ENCODE peak calls at places on chromosomes 4 and X, in four cellular contexts. One of them, this sample, is unnamed.

GRCh38 chr4:38523524-38524448 is 140.2 kb upstream of the KLF3 start:
- DNase-seq in stimulated activated naive CD8-positive, alpha-beta T cell treated with anti-CD3 and anti-CD28 coated beads, Interleukin-15, Interleukin-2, amounts not matched to agents 100 U/mL and 50 U/mL, for 24 hours: peak
- DNase-seq in OCI-LY7: no peak
- DNase-seq in stimulated activated CD8-positive, alpha-beta memory T cell treated with anti-CD3 and anti-CD28 coated beads, Interleukin-15, amount 100 ng/mL, for 24 hours: no peak
- DNase-seq in this sample: no peak

GRCh38 chrX:12378706-12379105 is 240.4 kb downstream of the FRMPD4 start:
- DNase-seq in stimulated activated naive CD8-positive, alpha-beta T cell treated with anti-CD3 and anti-CD28 coated beads, Interleukin-15, Interleukin-2, amounts not matched to agents 100 U/mL and 50 U/mL, for 24 hours: no peak
- DNase-seq in OCI-LY7: no peak
- DNase-seq in stimulated activated CD8-positive, alpha-beta memory T cell treated with anti-CD3 and anti-CD28 coated beads, Interleukin-15, amount 100 ng/mL, for 24 hours: no peak
- DNase-seq in this sample: no peak

GRCh38 chrX:26295425-26295824 is 79.5 kb downstream of the MAGEB5 start:
- DNase-seq in stimulated activated naive CD8-positive, alpha-beta T cell treated with anti-CD3 and anti-CD28 coated beads, Interleukin-15, Interleukin-2, amounts not matched to agents 100 U/mL and 50 U/mL, for 24 hours: no peak
- DNase-seq in OCI-LY7: no peak
- DNase-seq in stimulated activated CD8-positive, alpha-beta memory T cell treated with anti-CD3 and anti-CD28 coated beads, Interleukin-15, amount 100 ng/mL, for 24 hours: no peak
- DNase-seq in this sample: no peak

GRCh38 chr4:106315476-106315967 is 487 bp downstream of the TBCK start:
- DNase-seq in stimulated activated naive CD8-positive, alpha-beta T cell treated with anti-CD3 and anti-CD28 coated beads, Interleukin-15, Interleukin-2, amounts not matched to agents 100 U/mL and 50 U/mL, for 24 hours: peak
- DNase-seq in OCI-LY7: peak
- DNase-seq in stimulated activated CD8-positive, alpha-beta memory T cell treated with anti-CD3 and anti-CD28 coated beads, Interleukin-15, amount 100 ng/mL, for 24 hours: peak
- DNase-seq in this sample: peak

GRCh38 chrX:22968494-22968893 is 31.3 kb upstream of the DDX53 start:
- DNase-seq in stimulated activated naive CD8-positive, alpha-beta T cell treated with anti-CD3 and anti-CD28 coated beads, Interleukin-15, Interleukin-2, amounts not matched to agents 100 U/mL and 50 U/mL, for 24 hours: no peak
- DNase-seq in OCI-LY7: no peak
- DNase-seq in stimulated activated CD8-positive, alpha-beta memory T cell treated with anti-CD3 and anti-CD28 coated beads, Interleukin-15, amount 100 ng/mL, for 24 hours: no peak
- DNase-seq in this sample: no peak

GRCh38 chr4:42487230-42487629 is 89.9 kb downstream of the SHISA3 start:
- DNase-seq in stimulated activated naive CD8-positive, alpha-beta T cell treated with anti-CD3 and anti-CD28 coated beads, Interleukin-15, Interleukin-2, amounts not matched to agents 100 U/mL and 50 U/mL, for 24 hours: no peak
- DNase-seq in OCI-LY7: no peak
- DNase-seq in stimulated activated CD8-positive, alpha-beta memory T cell treated with anti-CD3 and anti-CD28 coated beads, Interleukin-15, amount 100 ng/mL, for 24 hours: no peak
- DNase-seq in this sample: no peak

GRCh38 chrX:40004916-40005289 is 92.9 kb downstream of the BCOR start:
- DNase-seq in stimulated activated naive CD8-positive, alpha-beta T cell treated with anti-CD3 and anti-CD28 coated beads, Interleukin-15, Interleukin-2, amounts not matched to agents 100 U/mL and 50 U/mL, for 24 hours: no peak
- DNase-seq in OCI-LY7: no peak
- DNase-seq in stimulated activated CD8-positive, alpha-beta memory T cell treated with anti-CD3 and anti-CD28 coated beads, Interleukin-15, amount 100 ng/mL, for 24 hours: no peak
- DNase-seq in this sample: no peak

GRCh38 chr4:71833175-71833900 is 49.5 kb upstream of the GC start:
- DNase-seq in stimulated activated naive CD8-positive, alpha-beta T cell treated with anti-CD3 and anti-CD28 coated beads, Interleukin-15, Interleukin-2, amounts not matched to agents 100 U/mL and 50 U/mL, for 24 hours: no peak
- DNase-seq in OCI-LY7: no peak
- DNase-seq in stimulated activated CD8-positive, alpha-beta memory T cell treated with anti-CD3 and anti-CD28 coated beads, Interleukin-15, amount 100 ng/mL, for 24 hours: no peak
- DNase-seq in this sample: no peak

GRCh38 chr4:39812500-39812899 is 114.6 kb downstream of the UBE2K start:
- DNase-seq in stimulated activated naive CD8-positive, alpha-beta T cell treated with anti-CD3 and anti-CD28 coated beads, Interleukin-15, Interleukin-2, amounts not matched to agents 100 U/mL and 50 U/mL, for 24 hours: no peak
- DNase-seq in OCI-LY7: no peak
- DNase-seq in stimulated activated CD8-positive, alpha-beta memory T cell treated with anti-CD3 and anti-CD28 coated beads, Interleukin-15, amount 100 ng/mL, for 24 hours: no peak
- DNase-seq in this sample: no peak

GRCh38 chrX:49829016-49829415 is at the start of gene PAGE4:
- DNase-seq in stimulated activated naive CD8-positive, alpha-beta T cell treated with anti-CD3 and anti-CD28 coated beads, Interleukin-15, Interleukin-2, amounts not matched to agents 100 U/mL and 50 U/mL, for 24 hours: no peak
- DNase-seq in OCI-LY7: peak
- DNase-seq in stimulated activated CD8-positive, alpha-beta memory T cell treated with anti-CD3 and anti-CD28 coated beads, Interleukin-15, amount 100 ng/mL, for 24 hours: no peak
- DNase-seq in this sample: peak

GRCh38 chr4:137664055-137664405 is 131.7 kb upstream of the PCDH18 start:
- DNase-seq in stimulated activated naive CD8-positive, alpha-beta T cell treated with anti-CD3 and anti-CD28 coated beads, Interleukin-15, Interleukin-2, amounts not matched to agents 100 U/mL and 50 U/mL, for 24 hours: no peak
- DNase-seq in OCI-LY7: no peak
- DNase-seq in stimulated activated CD8-positive, alpha-beta memory T cell treated with anti-CD3 and anti-CD28 coated beads, Interleukin-15, amount 100 ng/mL, for 24 hours: no peak
- DNase-seq in this sample: no peak

GRCh38 chr4:22514001-22514400 is 1.9 kb downstream of the ADGRA3 start:
- DNase-seq in stimulated activated naive CD8-positive, alpha-beta T cell treated with anti-CD3 and anti-CD28 coated beads, Interleukin-15, Interleukin-2, amounts not matched to agents 100 U/mL and 50 U/mL, for 24 hours: no peak
- DNase-seq in OCI-LY7: no peak
- DNase-seq in stimulated activated CD8-positive, alpha-beta memory T cell treated with anti-CD3 and anti-CD28 coated beads, Interleukin-15, amount 100 ng/mL, for 24 hours: no peak
- DNase-seq in this sample: no peak

GRCh38 chr4:1488357-1488756 is 82.1 kb upstream of the NKX1-1 start:
- DNase-seq in stimulated activated naive CD8-positive, alpha-beta T cell treated with anti-CD3 and anti-CD28 coated beads, Interleukin-15, Interleukin-2, amounts not matched to agents 100 U/mL and 50 U/mL, for 24 hours: no peak
- DNase-seq in OCI-LY7: no peak
- DNase-seq in stimulated activated CD8-positive, alpha-beta memory T cell treated with anti-CD3 and anti-CD28 coated beads, Interleukin-15, amount 100 ng/mL, for 24 hours: no peak
- DNase-seq in this sample: no peak

GRCh38 chr4:41418444-41418843 is 119.5 kb upstream of the LIMCH1 start:
- DNase-seq in stimulated activated naive CD8-positive, alpha-beta T cell treated with anti-CD3 and anti-CD28 coated beads, Interleukin-15, Interleukin-2, amounts not matched to agents 100 U/mL and 50 U/mL, for 24 hours: no peak
- DNase-seq in OCI-LY7: no peak
- DNase-seq in stimulated activated CD8-positive, alpha-beta memory T cell treated with anti-CD3 and anti-CD28 coated beads, Interleukin-15, amount 100 ng/mL, for 24 hours: no peak
- DNase-seq in this sample: no peak

GRCh38 chr4:14607001-14607400 is 395.3 kb upstream of the CPEB2 start:
- DNase-seq in stimulated activated naive CD8-positive, alpha-beta T cell treated with anti-CD3 and anti-CD28 coated beads, Interleukin-15, Interleukin-2, amounts not matched to agents 100 U/mL and 50 U/mL, for 24 hours: no peak
- DNase-seq in OCI-LY7: no peak
- DNase-seq in stimulated activated CD8-positive, alpha-beta memory T cell treated with anti-CD3 and anti-CD28 coated beads, Interleukin-15, amount 100 ng/mL, for 24 hours: no peak
- DNase-seq in this sample: no peak

GRCh38 chrX:2967998-2968909 is 38.1 kb upstream of the ARSH start:
- DNase-seq in stimulated activated naive CD8-positive, alpha-beta T cell treated with anti-CD3 and anti-CD28 coated beads, Interleukin-15, Interleukin-2, amounts not matched to agents 100 U/mL and 50 U/mL, for 24 hours: peak
- DNase-seq in OCI-LY7: no peak
- DNase-seq in stimulated activated CD8-positive, alpha-beta memory T cell treated with anti-CD3 and anti-CD28 coated beads, Interleukin-15, amount 100 ng/mL, for 24 hours: no peak
- DNase-seq in this sample: no peak

GRCh38 chrX:3184176-3184930 is 143.1 kb downstream of the ARSF start:
- DNase-seq in stimulated activated naive CD8-positive, alpha-beta T cell treated with anti-CD3 and anti-CD28 coated beads, Interleukin-15, Interleukin-2, amounts not matched to agents 100 U/mL and 50 U/mL, for 24 hours: no peak
- DNase-seq in OCI-LY7: no peak
- DNase-seq in stimulated activated CD8-positive, alpha-beta memory T cell treated with anti-CD3 and anti-CD28 coated beads, Interleukin-15, amount 100 ng/mL, for 24 hours: no peak
- DNase-seq in this sample: no peak

GRCh38 chr4:30718021-30718888 is 1.9 kb upstream of the PCDH7 start:
- DNase-seq in stimulated activated naive CD8-positive, alpha-beta T cell treated with anti-CD3 and anti-CD28 coated beads, Interleukin-15, Interleukin-2, amounts not matched to agents 100 U/mL and 50 U/mL, for 24 hours: peak
- DNase-seq in OCI-LY7: no peak
- DNase-seq in stimulated activated CD8-positive, alpha-beta memory T cell treated with anti-CD3 and anti-CD28 coated beads, Interleukin-15, amount 100 ng/mL, for 24 hours: no peak
- DNase-seq in this sample: no peak

GRCh38 chr4:1855334-1856070 is 454 bp downstream of the LETM1 start:
- DNase-seq in stimulated activated naive CD8-positive, alpha-beta T cell treated with anti-CD3 and anti-CD28 coated beads, Interleukin-15, Interleukin-2, amounts not matched to agents 100 U/mL and 50 U/mL, for 24 hours: peak
- DNase-seq in OCI-LY7: peak
- DNase-seq in stimulated activated CD8-positive, alpha-beta memory T cell treated with anti-CD3 and anti-CD28 coated beads, Interleukin-15, amount 100 ng/mL, for 24 hours: no peak
- DNase-seq in this sample: peak

GRCh38 chr4:95450294-95450693 is 98.5 kb downstream of the UNC5C start:
- DNase-seq in stimulated activated naive CD8-positive, alpha-beta T cell treated with anti-CD3 and anti-CD28 coated beads, Interleukin-15, Interleukin-2, amounts not matched to agents 100 U/mL and 50 U/mL, for 24 hours: no peak
- DNase-seq in OCI-LY7: no peak
- DNase-seq in stimulated activated CD8-positive, alpha-beta memory T cell treated with anti-CD3 and anti-CD28 coated beads, Interleukin-15, amount 100 ng/mL, for 24 hours: no peak
- DNase-seq in this sample: no peak

GRCh38 chr4:71460368-71460767 is 121.5 kb downstream of the SLC4A4 start:
- DNase-seq in stimulated activated naive CD8-positive, alpha-beta T cell treated with anti-CD3 and anti-CD28 coated beads, Interleukin-15, Interleukin-2, amounts not matched to agents 100 U/mL and 50 U/mL, for 24 hours: no peak
- DNase-seq in OCI-LY7: no peak
- DNase-seq in stimulated activated CD8-positive, alpha-beta memory T cell treated with anti-CD3 and anti-CD28 coated beads, Interleukin-15, amount 100 ng/mL, for 24 hours: no peak
- DNase-seq in this sample: no peak

GRCh38 chrX:10509397-10509796 is 111.0 kb downstream of the MID1 start:
- DNase-seq in stimulated activated naive CD8-positive, alpha-beta T cell treated with anti-CD3 and anti-CD28 coated beads, Interleukin-15, Interleukin-2, amounts not matched to agents 100 U/mL and 50 U/mL, for 24 hours: no peak
- DNase-seq in OCI-LY7: no peak
- DNase-seq in stimulated activated CD8-positive, alpha-beta memory T cell treated with anti-CD3 and anti-CD28 coated beads, Interleukin-15, amount 100 ng/mL, for 24 hours: no peak
- DNase-seq in this sample: no peak

GRCh38 chr4:69858683-69859082 is 1.3 kb downstream of the SULT1E1 start:
- DNase-seq in stimulated activated naive CD8-positive, alpha-beta T cell treated with anti-CD3 and anti-CD28 coated beads, Interleukin-15, Interleukin-2, amounts not matched to agents 100 U/mL and 50 U/mL, for 24 hours: no peak
- DNase-seq in OCI-LY7: no peak
- DNase-seq in stimulated activated CD8-positive, alpha-beta memory T cell treated with anti-CD3 and anti-CD28 coated beads, Interleukin-15, amount 100 ng/mL, for 24 hours: no peak
- DNase-seq in this sample: no peak

This sample was measured in Karpas-422.